ENCODE peak calls at places on chromosomes 6 and 20, in four cellular contexts. U is RWPE1, D is IMR-90, Z is foreskin keratinocyte. N is an unnamed sample.

GRCh38 chr20:20956586-20956985 is 149.6 kb downstream of the LINC00237 start:
- DNase-seq in U (no peak), Z (no peak), D (no peak), N (no peak)

GRCh38 chr20:42857446-42857845 is 332.3 kb downstream of the PTPRT start:
- DNase-seq in Z (peak; percentile 1), U (no peak), D (no peak), N (no peak)

GRCh38 chr6:3318226-3318625 is 59.5 kb downstream of the PSMG4 start:
- DNase-seq in U (no peak), D (no peak), Z (no peak), N (no peak)

GRCh38 chr6:4008324-4009047 is 70.5 kb downstream of the FAM217A start:
- DNase-seq in U (peak; percentile 68), D (peak; percentile 92), Z (peak; percentile 61), N (peak; percentile 50)

GRCh38 chr6:130787726-130788500 is 39.3 kb upstream of the SMLR1 start:
- DNase-seq in U (no peak), Z (no peak), D (no peak), N (no peak)

GRCh38 chr6:108750801-108751200 is 97.4 kb upstream of the ARMC2 start:
- DNase-seq in Z (no peak), D (no peak), U (no peak), N (no peak)

GRCh38 chr6:37674161-37674560 is 23.5 kb downstream of the MDGA1 start:
- DNase-seq in Z (no peak), U (no peak), D (no peak), N (no peak)

GRCh38 chr6:136405410-136406029 is 115.9 kb upstream of the BCLAF1 start:
- DNase-seq in D (no peak), U (no peak), Z (no peak), N (no peak)

GRCh38 chr6:29751480-29751879 is 28.2 kb downstream of the HLA-F start:
- DNase-seq in D (no peak), Z (no peak), U (no peak), N (no peak)

GRCh38 chr6:143677891-143678737 is at the start of gene PHACTR2:
- DNase-seq in Z (peak; percentile 63), U (peak; percentile 86), D (peak; percentile 71), N (no peak)

GRCh38 chr6:150331344-150331743 is 37.5 kb upstream of the IYD start:
- DNase-seq in Z (no peak), D (no peak), U (no peak), N (no peak)

GRCh38 chr20:52497731-52498130 is 306.2 kb upstream of the ZFP64 start:
- DNase-seq in U (no peak), Z (peak; percentile 15), D (peak; percentile 66), N (no peak)

GRCh38 chr20:17648306-17648646 is 33.8 kb downstream of the RRBP1 start:
- DNase-seq in D (no peak), Z (no peak), U (no peak), N (no peak)

GRCh38 chr6:22892452-22892851 is 323.1 kb downstream of the HDGFL1 start:
- DNase-seq in Z (peak; percentile 99), U (peak; percentile 83), D (peak; percentile 99), N (peak; percentile 96)

GRCh38 chr6:7671076-7671475 is 54.8 kb upstream of the BMP6 start:
- DNase-seq in U (peak; percentile 28), Z (peak; percentile 42), D (peak; percentile 63), N (no peak)

GRCh38 chr20:37973059-37973910 is 60.0 kb downstream of the TTI1 start:
- DNase-seq in Z (no peak), D (no peak), U (no peak), N (no peak)

GRCh38 chr6:28369463-28369862 is 19.7 kb downstream of the ZKSCAN3 start:
- DNase-seq in D (no peak), U (no peak), Z (no peak), N (no peak)
- H3K27ac ChIP-seq in D (no peak overlapping the region), U (no peak overlapping the region), Z (no peak overlapping the region), N (no peak overlapping the region)

DNA sequence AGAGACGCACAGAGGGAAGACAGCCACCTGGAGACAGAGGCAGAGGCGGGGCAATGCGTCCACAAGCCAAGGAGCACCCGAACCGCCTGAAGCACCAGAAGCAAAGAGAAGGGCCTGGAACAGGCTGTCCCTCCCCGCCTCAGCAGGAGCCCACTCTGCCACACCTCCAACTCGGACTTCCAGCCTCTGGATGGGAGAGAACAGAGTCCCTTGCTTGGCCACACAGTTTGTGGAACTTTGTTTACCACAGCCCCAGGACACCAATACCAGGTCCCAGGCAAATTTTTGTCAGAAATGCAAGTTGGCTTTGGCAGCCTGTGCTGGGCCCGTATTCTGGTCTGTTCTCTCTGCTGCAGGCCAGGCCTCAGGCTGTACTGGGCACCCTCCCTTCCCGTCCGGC is 87.5 kb upstream of the RPS6KA2 start:
- DNase-seq in Z (no peak), D (no peak), U (no peak), N (no peak)
- H3K27ac ChIP-seq in Z (no peak overlapping the region), D (no peak overlapping the region), U (no peak overlapping the region), N (no peak overlapping the region)

GRCh38 chr20:10297684-10298240 is 79.1 kb downstream of the SNAP25 start:
- DNase-seq in U (no peak), D (peak; percentile 41), Z (no peak), N (no peak)

GRCh38 chr20:10291564-10292240 is 73.1 kb downstream of the SNAP25 start:
- DNase-seq in Z (no peak), U (no peak), D (no peak), N (no peak)

GRCh38 chr20:10300582-10301108 is 82.0 kb downstream of the SNAP25 start:
- DNase-seq in Z (no peak), D (no peak), U (no peak), N (no peak)

GRCh38 chr20:10297223-10297622 is 78.6 kb downstream of the SNAP25 start:
- DNase-seq in D (no peak), U (no peak), Z (no peak), N (no peak)
- H3K27ac ChIP-seq in D (no peak overlapping the region), U (no peak overlapping the region), Z (no peak overlapping the region), N (no peak overlapping the region)

DNA sequence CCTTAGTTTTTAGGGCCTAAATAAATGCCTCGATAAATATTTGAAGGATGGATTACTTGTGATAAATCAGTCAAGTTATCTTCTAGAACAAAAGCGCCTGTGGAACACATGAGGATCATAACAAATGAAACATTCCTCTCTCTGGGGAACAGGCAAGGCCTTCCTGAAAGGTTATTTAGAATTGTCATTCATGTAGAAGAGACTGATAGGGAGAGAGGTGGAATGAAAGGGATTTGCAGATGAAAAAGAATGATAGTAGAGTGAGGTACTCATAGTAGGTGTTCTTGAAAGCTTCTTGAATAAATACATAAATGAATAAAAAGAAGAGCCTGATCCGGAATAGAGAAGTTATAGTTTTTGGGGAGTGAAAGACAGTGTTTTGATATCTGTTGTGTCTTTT is 30.5 kb downstream of the TSPYL4 start:
- DNase-seq in U (no peak), Z (no peak), D (no peak), N (no peak)
- H3K27ac ChIP-seq in U (no peak overlapping the region), Z (no peak overlapping the region), D (no peak overlapping the region), N (no peak overlapping the region)

GRCh38 chr6:85614780-85615179 is 21.1 kb upstream of the SNX14 start:
- DNase-seq in U (no peak), Z (no peak), D (no peak), N (no peak)

GRCh38 chr6:85612690-85613474 is 19.2 kb upstream of the SNX14 start:
- DNase-seq in Z (no peak), D (no peak), U (no peak), N (no peak)

GRCh38 chr6:85610182-85610895 is 16.7 kb upstream of the SNX14 start:
- DNase-seq in Z (no peak), U (no peak), D (no peak), N (no peak)
- H3K27ac ChIP-seq in Z (no peak overlapping the region), U (no peak overlapping the region), D (no peak overlapping the region), N (peak overlapping the region; percentile 17)

N was measured in epithelial cell of prostate.